ENCODE peak calls at places on chromosome 18, in six cellular contexts. Z, P, E, K, V and T are unnamed samples.
A peak's percentile ranks its signal among the peaks of the same experiment; 100 is the strongest.

GRCh38 chr18:69838620-69839411 is 108.9 kb downstream of the CD226 start:
- DNase-seq in Z (no peak), P (no peak), E (no peak), K (no peak), V (no peak), T (no peak)

GRCh38 chr18:35355140-35355618 is 11.0 kb upstream of the ZNF24 start:
- DNase-seq in Z (peak; percentile 75), P (peak; percentile 86), E (peak; percentile 83), K (peak; percentile 71), V (peak; percentile 89), T (no peak)

GRCh38 chr18:79246309-79247108 is 149.2 kb upstream of the NFATC1 start:
- DNase-seq in Z (peak; percentile 58), P (peak; percentile 77), E (peak; percentile 73), K (peak; percentile 71), V (peak; percentile 65), T (peak; percentile 82)

GRCh38 chr18:23211146-23211545 is 75.9 kb downstream of the CABLES1 start:
- DNase-seq in Z (no peak), P (no peak), E (no peak), K (no peak), V (no peak), T (no peak)

GRCh38 chr18:58579561-58580047 is 49.3 kb downstream of the ALPK2 start:
- DNase-seq in Z (no peak), P (peak; percentile 83), E (peak; percentile 91), K (no peak), V (peak; percentile 45), T (no peak)

GRCh38 chr18:39558658-39559057 is 1993.1 kb upstream of the CELF4 start:
- DNase-seq in Z (no peak), P (no peak), E (peak; percentile 4), K (no peak), V (no peak), T (no peak)

GRCh38 chr18:3604626-3605408 is 154.8 kb downstream of the TGIF1 start:
- DNase-seq in Z (no peak), P (peak; percentile 95), E (peak; percentile 98), K (no peak), V (peak; percentile 99), T (no peak)

GRCh38 chr18:63120541-63121059 is 199.0 kb downstream of the BCL2 start:
- DNase-seq in Z (no peak), P (no peak), E (no peak), K (no peak), V (no peak), T (no peak)

GRCh38 chr18:34976899-34977786 is 64.1 kb upstream of the MAPRE2 start:
- DNase-seq in Z (peak; percentile 83), P (no peak), E (peak; percentile 19), K (peak; percentile 93), V (no peak), T (peak; percentile 66)

GRCh38 chr18:2134364-2134763 is 436.9 kb downstream of the METTL4 start:
- DNase-seq in Z (no peak), P (no peak), E (no peak), K (no peak), V (no peak), T (no peak)

GRCh38 chr18:79917351-79918088 is 33.9 kb downstream of the SLC66A2 start:
- DNase-seq in Z (no peak), P (no peak), E (no peak), K (no peak), V (no peak), T (no peak)

GRCh38 chr18:63271881-63272299 is 47.7 kb downstream of the BCL2 start:
- DNase-seq in Z (no peak), P (no peak), E (no peak), K (no peak), V (no peak), T (no peak)

GRCh38 chr18:9469700-9470099 is 5.6 kb upstream of the RALBP1 start:
- DNase-seq in Z (no peak), P (no peak), E (no peak), K (no peak), V (no peak), T (no peak)

DNA sequence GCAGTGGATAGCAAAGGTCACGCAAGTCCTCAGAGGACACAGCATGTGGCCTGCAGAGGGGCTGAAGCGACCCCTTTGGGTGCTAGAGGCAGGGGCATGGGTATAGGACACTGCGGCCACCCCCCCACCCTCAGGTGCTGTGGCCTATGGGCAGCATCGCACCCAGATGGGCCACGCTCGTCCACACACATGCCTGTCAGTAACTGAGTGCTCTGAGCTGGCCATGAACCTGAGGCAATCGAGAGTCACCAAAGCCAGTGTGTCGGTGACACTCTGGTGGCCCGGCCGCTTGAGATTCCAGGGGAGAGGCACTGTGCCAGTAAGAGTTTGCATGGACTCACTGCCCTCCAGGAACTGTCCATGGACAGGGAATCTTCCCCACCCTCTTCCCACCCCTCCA is 22.7 kb upstream of the PTPN2 start:
- DNase-seq in Z (no peak), P (no peak), E (no peak), K (no peak), V (no peak), T (no peak)
- H3K4me3 ChIP-seq in Z (no peak overlapping the region), P (no peak overlapping the region), E (no peak overlapping the region), K (no peak overlapping the region), V (no peak overlapping the region), T (no peak overlapping the region)

GRCh38 chr18:59610546-59611140 is 86.6 kb downstream of the CCBE1 start:
- DNase-seq in Z (no peak), P (no peak), E (no peak), K (no peak), V (no peak), T (no peak)
- H3K4me3 ChIP-seq in Z (no peak overlapping the region), P (no peak overlapping the region), E (no peak overlapping the region), K (no peak overlapping the region), V (no peak overlapping the region), T (no peak overlapping the region)

DNA sequence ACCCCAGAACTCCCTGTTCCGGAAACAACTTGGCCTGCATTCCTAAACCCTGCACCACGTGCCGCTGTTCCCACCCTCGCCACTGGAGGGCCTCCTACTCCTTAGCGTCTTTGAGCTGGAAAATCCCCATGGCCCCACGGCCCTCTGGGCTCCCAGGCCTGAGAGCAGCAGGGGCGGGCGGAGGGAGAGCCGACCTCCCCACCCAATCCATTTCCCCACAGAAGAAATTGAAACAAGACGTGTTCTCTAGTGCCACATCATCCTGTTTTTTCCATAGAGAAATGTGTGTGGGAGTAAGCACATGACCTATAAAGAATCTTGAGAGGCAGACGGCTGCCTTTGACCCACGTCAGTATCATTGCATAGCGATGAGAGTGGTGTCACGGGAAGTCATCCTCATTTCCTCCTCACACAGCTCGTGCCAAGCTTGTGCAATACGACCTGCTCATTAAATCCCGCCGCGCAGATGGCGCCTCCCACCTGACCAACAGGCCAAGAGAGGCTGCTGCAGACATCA is 79.2 kb downstream of the LAMA1 start:
- DNase-seq in Z (peak; percentile 46), P (peak; percentile 88), E (peak; percentile 99), K (peak; percentile 60), V (peak; percentile 88), T (no peak)
- H3K4me3 ChIP-seq in Z (no peak overlapping the region), P (no peak overlapping the region), E (peak overlapping the region; percentile 2), K (no peak overlapping the region), V (no peak overlapping the region), T (no peak overlapping the region)

DNA sequence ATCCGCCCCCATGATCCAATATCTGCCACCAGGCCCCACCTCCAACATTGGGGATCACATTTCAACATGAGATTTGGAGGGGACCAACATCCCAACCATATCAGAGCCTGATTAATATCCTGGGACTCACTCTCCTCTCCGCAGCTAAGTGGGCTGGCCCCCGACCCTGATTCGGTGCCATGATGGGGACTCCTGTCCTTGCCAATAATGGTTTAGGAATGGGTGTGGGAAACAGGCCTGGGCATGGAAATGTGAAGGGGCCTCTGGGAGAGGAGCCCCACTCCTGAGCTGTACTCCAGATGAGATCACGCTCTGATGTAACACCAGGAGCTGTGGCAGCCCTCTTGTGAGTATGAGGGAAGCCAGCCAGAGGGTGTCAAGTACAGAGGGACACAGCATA is 77.3 kb upstream of the SMAD7 start:
- DNase-seq in Z (no peak), P (no peak), E (no peak), K (no peak), V (no peak), T (no peak)
- H3K4me3 ChIP-seq in Z (no peak overlapping the region), P (no peak overlapping the region), E (no peak overlapping the region), K (no peak overlapping the region), V (no peak overlapping the region), T (no peak overlapping the region)

DNA sequence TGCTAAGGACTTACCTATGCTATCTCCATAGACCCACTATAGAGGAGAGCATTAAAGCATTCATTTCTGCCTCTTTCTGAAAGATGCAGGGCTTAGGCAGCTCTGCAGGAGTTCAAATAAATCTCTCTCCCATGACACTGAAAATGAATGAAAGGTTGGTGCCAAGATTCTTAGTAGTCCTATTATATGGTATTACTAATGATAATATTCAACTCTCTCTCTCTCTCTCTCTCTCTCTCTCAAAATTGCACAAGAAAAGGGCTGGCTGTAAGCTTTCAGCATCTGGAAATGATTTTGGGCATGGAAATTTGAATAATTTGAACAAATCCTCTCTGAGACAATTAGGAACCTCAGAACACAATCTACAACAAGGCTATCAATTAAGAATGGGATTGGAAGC is 433.7 kb downstream of the MBD2 start:
- DNase-seq in Z (no peak), P (peak; percentile 26), E (no peak), K (no peak), V (peak; percentile 86), T (no peak)
- H3K4me3 ChIP-seq in Z (no peak overlapping the region), P (no peak overlapping the region), E (no peak overlapping the region), K (no peak overlapping the region), V (no peak overlapping the region), T (no peak overlapping the region)

DNA sequence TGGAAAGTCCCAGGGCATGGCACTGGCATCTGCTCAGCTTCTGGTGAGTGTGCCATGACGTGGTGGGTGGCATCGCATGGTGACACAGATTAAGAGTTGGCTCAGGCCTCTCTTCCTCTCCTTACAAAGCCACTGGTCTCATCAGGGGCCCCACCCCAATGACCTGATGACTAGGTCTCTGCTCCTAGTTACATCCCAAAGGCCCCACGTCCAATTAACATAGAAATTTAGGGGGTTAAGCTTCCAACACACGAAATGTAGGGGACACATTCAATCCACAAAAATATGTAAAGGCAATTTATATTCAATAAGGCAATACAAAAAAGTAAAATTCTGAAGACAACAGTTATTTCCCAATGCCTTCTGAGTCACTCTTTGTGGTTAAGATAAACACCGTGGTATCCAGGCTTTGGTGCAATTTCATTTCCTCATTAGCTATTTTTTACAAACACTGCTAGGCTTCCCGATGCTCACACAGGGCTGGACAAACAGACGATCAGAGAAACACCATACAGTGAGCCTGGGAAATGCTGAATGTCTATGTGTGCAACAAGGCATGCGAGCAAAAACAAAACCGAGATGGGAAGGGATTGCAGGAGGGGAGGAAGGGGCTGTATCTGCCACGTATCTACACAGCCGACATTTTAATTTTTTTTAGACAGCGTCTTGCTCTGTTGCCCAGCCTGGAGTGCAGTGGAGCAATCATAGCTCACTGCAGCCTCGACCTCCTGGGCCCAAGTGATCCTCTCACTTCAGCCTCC is 67.2 kb downstream of the MBP start:
- DNase-seq in Z (no peak), P (peak; percentile 94), E (peak; percentile 94), K (no peak), V (peak; percentile 96), T (peak; percentile 71)
- H3K4me3 ChIP-seq in Z (no peak overlapping the region), P (no peak overlapping the region), E (no peak overlapping the region), K (no peak overlapping the region), V (no peak overlapping the region), T (no peak overlapping the region)

GRCh38 chr18:21316296-21316695 is 74.3 kb downstream of the GREB1L start:
- DNase-seq in Z (no peak), P (no peak), E (no peak), K (no peak), V (no peak), T (no peak)
- H3K4me3 ChIP-seq in Z (no peak overlapping the region), P (no peak overlapping the region), E (no peak overlapping the region), K (no peak overlapping the region), V (no peak overlapping the region), T (no peak overlapping the region)

GRCh38 chr18:57427429-57428181 is 7.6 kb upstream of the ONECUT2 start:
- DNase-seq in Z (no peak), P (no peak), E (no peak), K (no peak), V (no peak), T (no peak)
- H3K4me3 ChIP-seq in Z (peak overlapping the region; percentile 33), P (no peak overlapping the region), E (no peak overlapping the region), K (peak overlapping the region; percentile 14), V (no peak overlapping the region), T (no peak overlapping the region)

GRCh38 chr18:44786257-44786656 is 105.6 kb downstream of the SETBP1 start:
- DNase-seq in Z (no peak), P (no peak), E (no peak), K (no peak), V (no peak), T (no peak)
- H3K4me3 ChIP-seq in Z (no peak overlapping the region), P (no peak overlapping the region), E (no peak overlapping the region), K (no peak overlapping the region), V (no peak overlapping the region), T (no peak overlapping the region)